ENCODE peak calls at places on chromosomes 12 and 14, in four cellular contexts. One of them, this sample, is unnamed.

GRCh38 chr12:76967181-76967885 is 88.5 kb upstream of the CSRP2 start:
- DNase-seq in fibroblast of lung: no peak
- DNase-seq in foreskin fibroblast: no peak
- DNase-seq in AG09309: no peak
- DNase-seq in this sample: no peak

GRCh38 chr14:61489932-61490331 is 168.6 kb downstream of the PRKCH start:
- DNase-seq in AG09309: no peak
- DNase-seq in fibroblast of lung: peak; percentile 41
- DNase-seq in foreskin fibroblast: peak; percentile 70
- DNase-seq in this sample: no peak

GRCh38 chr14:25406818-25407217 is 356.9 kb upstream of the STXBP6 start:
- DNase-seq in AG09309: peak; percentile 0
- DNase-seq in foreskin fibroblast: peak; percentile 12
- DNase-seq in fibroblast of lung: peak; percentile 1
- DNase-seq in this sample: no peak

GRCh38 chr12:2169489-2169888 is 116.7 kb downstream of the CACNA1C start:
- DNase-seq in fibroblast of lung: no peak
- DNase-seq in foreskin fibroblast: peak; percentile 22
- DNase-seq in AG09309: no peak
- DNase-seq in this sample: no peak

GRCh38 chr14:35959835-35960234 is 133.7 kb downstream of the BRMS1L start:
- DNase-seq in fibroblast of lung: no peak
- DNase-seq in AG09309: no peak
- DNase-seq in foreskin fibroblast: no peak
- DNase-seq in this sample: no peak

GRCh38 chr12:49232940-49233841 is 31.7 kb upstream of the TUBA1C start:
- DNase-seq in foreskin fibroblast: peak; percentile 55
- DNase-seq in fibroblast of lung: peak; percentile 73
- DNase-seq in AG09309: no peak
- DNase-seq in this sample: no peak

GRCh38 chr12:113955109-113955970 is 10.8 kb downstream of the RBM19 start:
- DNase-seq in AG09309: no peak
- DNase-seq in foreskin fibroblast: peak; percentile 45
- DNase-seq in fibroblast of lung: peak; percentile 1
- DNase-seq in this sample: no peak

GRCh38 chr12:76621582-76622024 is 62.0 kb upstream of the OSBPL8 start:
- DNase-seq in fibroblast of lung: peak; percentile 50
- DNase-seq in AG09309: no peak
- DNase-seq in foreskin fibroblast: peak; percentile 84
- DNase-seq in this sample: peak; percentile 59

GRCh38 chr12:388547-389137 is 478 bp downstream of the KDM5A start:
- DNase-seq in fibroblast of lung: peak; percentile 21
- DNase-seq in AG09309: no peak
- DNase-seq in foreskin fibroblast: peak; percentile 15
- DNase-seq in this sample: no peak

GRCh38 chr12:49793620-49794019 is 34.6 kb downstream of the NCKAP5L start:
- DNase-seq in fibroblast of lung: no peak
- DNase-seq in AG09309: no peak
- DNase-seq in foreskin fibroblast: no peak
- DNase-seq in this sample: no peak

GRCh38 chr12:131990066-131990979 is 40.6 kb downstream of the EP400 start:
- DNase-seq in foreskin fibroblast: no peak
- DNase-seq in fibroblast of lung: peak; percentile 74
- DNase-seq in AG09309: no peak
- DNase-seq in this sample: peak; percentile 63

GRCh38 chr12:83945871-83946270 is 966.7 kb downstream of the SLC6A15 start:
- DNase-seq in fibroblast of lung: peak; percentile 32
- DNase-seq in foreskin fibroblast: peak; percentile 82
- DNase-seq in AG09309: peak; percentile 38
- DNase-seq in this sample: peak; percentile 26

GRCh38 chr12:33649992-33650391 is 210.4 kb upstream of the SYT10 start:
- DNase-seq in AG09309: no peak
- DNase-seq in fibroblast of lung: no peak
- DNase-seq in foreskin fibroblast: no peak
- DNase-seq in this sample: no peak

GRCh38 chr12:92365333-92365732 is 219.7 kb upstream of the BTG1 start:
- DNase-seq in fibroblast of lung: no peak
- DNase-seq in foreskin fibroblast: no peak
- DNase-seq in AG09309: no peak
- DNase-seq in this sample: no peak

GRCh38 chr12:130540376-130540775 is 175.7 kb downstream of the RIMBP2 start:
- DNase-seq in foreskin fibroblast: no peak
- DNase-seq in AG09309: no peak
- DNase-seq in fibroblast of lung: no peak
- DNase-seq in this sample: no peak

GRCh38 chr12:112841240-112841639 is 49.7 kb downstream of the RPH3A start:
- DNase-seq in AG09309: no peak
- DNase-seq in fibroblast of lung: no peak
- DNase-seq in foreskin fibroblast: no peak
- DNase-seq in this sample: no peak

GRCh38 chr12:73815072-73815660 is 722.5 kb upstream of the ATXN7L3B start:
- DNase-seq in AG09309: no peak
- DNase-seq in fibroblast of lung: no peak
- DNase-seq in foreskin fibroblast: no peak
- DNase-seq in this sample: no peak

GRCh38 chr14:56590535-56590951 is 10.9 kb downstream of the TMEM260 start:
- DNase-seq in fibroblast of lung: peak; percentile 29
- DNase-seq in AG09309: no peak
- DNase-seq in foreskin fibroblast: no peak
- DNase-seq in this sample: no peak
- TF ChIP-seq CTCF in fibroblast of lung: no peak
- TF ChIP-seq CTCF in AG09309: no peak
- TF ChIP-seq CTCF in foreskin fibroblast: no peak
- TF ChIP-seq CTCF in this sample: no peak

GRCh38 chr14:55332654-55333570 is 61.7 kb downstream of the FBXO34 start:
- DNase-seq in fibroblast of lung: peak; percentile 33
- DNase-seq in foreskin fibroblast: no peak
- DNase-seq in AG09309: no peak
- DNase-seq in this sample: no peak
- TF ChIP-seq CTCF in fibroblast of lung: no peak
- TF ChIP-seq CTCF in foreskin fibroblast: no peak
- TF ChIP-seq CTCF in AG09309: no peak
- TF ChIP-seq CTCF in this sample: no peak

GRCh38 chr12:52259850-52260249 is 14.6 kb upstream of the KRT86 start:
- DNase-seq in AG09309: no peak
- DNase-seq in foreskin fibroblast: peak; percentile 54
- DNase-seq in fibroblast of lung: no peak
- DNase-seq in this sample: no peak
- TF ChIP-seq CTCF in AG09309: no peak
- TF ChIP-seq CTCF in foreskin fibroblast: no peak
- TF ChIP-seq CTCF in fibroblast of lung: no peak
- TF ChIP-seq CTCF in this sample: no peak

GRCh38 chr14:75803768-75804167 is 142.7 kb downstream of the TTLL5 start:
- DNase-seq in foreskin fibroblast: no peak
- DNase-seq in AG09309: no peak
- DNase-seq in fibroblast of lung: peak; percentile 85
- DNase-seq in this sample: peak; percentile 66

GRCh38 chr14:75804570-75805275 is 143.7 kb downstream of the TTLL5 start:
- DNase-seq in AG09309: no peak
- DNase-seq in foreskin fibroblast: no peak
- DNase-seq in fibroblast of lung: no peak
- DNase-seq in this sample: no peak

GRCh38 chr14:75806247-75806876 is 145.3 kb downstream of the TTLL5 start:
- DNase-seq in foreskin fibroblast: no peak
- DNase-seq in fibroblast of lung: no peak
- DNase-seq in AG09309: no peak
- DNase-seq in this sample: peak; percentile 9

GRCh38 chr14:75805646-75806045 is 144.6 kb downstream of the TTLL5 start:
- DNase-seq in fibroblast of lung: no peak
- DNase-seq in AG09309: no peak
- DNase-seq in foreskin fibroblast: no peak
- DNase-seq in this sample: no peak

GRCh38 chr14:75800792-75801191 is 139.7 kb downstream of the TTLL5 start:
- DNase-seq in fibroblast of lung: no peak
- DNase-seq in foreskin fibroblast: no peak
- DNase-seq in AG09309: no peak
- DNase-seq in this sample: no peak
- TF ChIP-seq CTCF in fibroblast of lung: no peak
- TF ChIP-seq CTCF in foreskin fibroblast: no peak
- TF ChIP-seq CTCF in AG09309: no peak
- TF ChIP-seq CTCF in this sample: no peak

GRCh38 chr14:45290547-45290946 is 37.5 kb upstream of the MIS18BP1 start:
- DNase-seq in fibroblast of lung: no peak
- DNase-seq in AG09309: no peak
- DNase-seq in foreskin fibroblast: no peak
- DNase-seq in this sample: no peak

GRCh38 chr14:45287609-45288008 is 34.6 kb upstream of the MIS18BP1 start:
- DNase-seq in AG09309: no peak
- DNase-seq in fibroblast of lung: no peak
- DNase-seq in foreskin fibroblast: no peak
- DNase-seq in this sample: no peak

GRCh38 chr14:45284802-45285201 is 31.8 kb upstream of the MIS18BP1 start:
- DNase-seq in fibroblast of lung: no peak
- DNase-seq in AG09309: no peak
- DNase-seq in foreskin fibroblast: no peak
- DNase-seq in this sample: no peak
- TF ChIP-seq CTCF in fibroblast of lung: no peak
- TF ChIP-seq CTCF in AG09309: peak; percentile 2
- TF ChIP-seq CTCF in foreskin fibroblast: no peak
- TF ChIP-seq CTCF in this sample: no peak

GRCh38 chr14:90938615-90939014 is 121.8 kb downstream of the RPS6KA5 start:
- DNase-seq in AG09309: no peak
- DNase-seq in fibroblast of lung: no peak
- DNase-seq in foreskin fibroblast: no peak
- DNase-seq in this sample: no peak
- TF ChIP-seq CTCF in AG09309: no peak
- TF ChIP-seq CTCF in fibroblast of lung: no peak
- TF ChIP-seq CTCF in foreskin fibroblast: no peak
- TF ChIP-seq CTCF in this sample: no peak

This sample was measured in astrocyte of the cerebellum.